ENCODE peak calls at places on chromosomes 13 and 19, in eight cellular contexts. B is tibial nerve, I is mucosa of gallbladder, Z is tibial artery, A is OCI-LY7, U is mucosa of descending colon, Q is activated T-cell treated with anti-CD3 and anti-CD28 coated beads for 1 hour, Y is GOT3. N is an unnamed sample.

GRCh38 chr13:73141292-73141771 is 82.5 kb downstream of the KLF5 start:
- DNase-seq in A (no peak), Y (no peak), I (no peak), Z (no peak), B (no peak), Q (no peak), U (no peak), N (no peak)

GRCh38 chr19:8302357-8302691 is 5.8 kb downstream of the CD320 start:
- DNase-seq in A (no peak), Q (no peak), B (peak; percentile 4), U (peak; percentile 52), Z (no peak), Y (no peak), I (peak; percentile 9), N (no peak)

GRCh38 chr13:24041822-24042221 is 118.7 kb upstream of the SPATA13 start:
- DNase-seq in B (no peak), Y (no peak), I (no peak), U (no peak), Q (no peak), A (no peak), Z (no peak), N (no peak)

GRCh38 chr13:38905081-38905480 is 85.5 kb downstream of the STOML3 start:
- DNase-seq in Y (no peak), U (no peak), Q (no peak), Z (no peak), B (no peak), A (no peak), I (no peak), N (no peak)

GRCh38 chr13:60311527-60311926 is 85.5 kb upstream of the TDRD3 start:
- DNase-seq in I (no peak), B (no peak), U (no peak), Q (no peak), Y (no peak), Z (no peak), A (no peak), N (no peak)

GRCh38 chr19:4108767-4109625 is 14.9 kb downstream of the MAP2K2 start:
- DNase-seq in U (peak; percentile 84), I (no peak), Y (no peak), B (no peak), Z (no peak), Q (peak; percentile 62), A (no peak), N (no peak)

GRCh38 chr13:80022146-80022545 is 318.8 kb downstream of the SPRY2 start:
- DNase-seq in B (no peak), I (no peak), Q (no peak), U (no peak), Y (no peak), Z (no peak), A (no peak), N (no peak)

GRCh38 chr13:113245858-113246791 is 36.7 kb downstream of the CUL4A start:
- DNase-seq in Q (no peak), I (no peak), A (no peak), B (no peak), Y (no peak), Z (no peak), U (no peak), N (no peak)

GRCh38 chr19:52070496-52070895 is 21.9 kb upstream of the ZNF432 start:
- DNase-seq in Z (no peak), Y (no peak), Q (no peak), U (no peak), I (no peak), A (no peak), B (no peak), N (no peak)

GRCh38 chr13:33328691-33329090 is 43.1 kb upstream of the STARD13 start:
- DNase-seq in Q (no peak), U (no peak), I (no peak), Z (no peak), B (no peak), Y (no peak), A (no peak), N (no peak)

GRCh38 chr13:97310809-97311436 is 88.8 kb downstream of the MBNL2 start:
- DNase-seq in A (no peak), Y (no peak), B (no peak), Q (no peak), U (no peak), I (no peak), Z (no peak), N (no peak)

GRCh38 chr13:31775686-31776085 is 36.4 kb downstream of the RXFP2 start:
- DNase-seq in U (no peak), Q (no peak), Z (peak; percentile 84), I (peak; percentile 24), A (no peak), B (peak; percentile 70), Y (no peak), N (no peak)

GRCh38 chr13:56351041-56351440 is 789.7 kb upstream of the PRR20A start:
- DNase-seq in B (no peak), A (no peak), Y (no peak), I (no peak), Q (no peak), Z (no peak), U (no peak), N (peak; percentile 83)

GRCh38 chr13:70736622-70737317 is 628.5 kb upstream of the KLHL1 start:
- DNase-seq in B (no peak), U (no peak), Y (no peak), A (no peak), Q (no peak), I (no peak), Z (no peak), N (no peak)

GRCh38 chr13:51519839-51520238 is 64.4 kb upstream of the WDFY2 start:
- DNase-seq in Y (no peak), I (no peak), B (no peak), Z (no peak), Q (no peak), U (no peak), A (no peak), N (no peak)

GRCh38 chr13:72507394-72508199 is 219.8 kb downstream of the MZT1 start:
- DNase-seq in A (no peak), I (no peak), Z (no peak), B (no peak), U (no peak), Q (no peak), Y (no peak), N (peak; percentile 54)

GRCh38 chr19:51458899-51459592 is 792 bp upstream of the SIGLEC8 start:
- DNase-seq in A (no peak), Y (no peak), Z (no peak), U (no peak), B (no peak), I (no peak), Q (no peak), N (no peak)

GRCh38 chr19:34336781-34337271 is 28.2 kb upstream of the GPI start:
- DNase-seq in A (peak; percentile 75), Y (no peak), Z (no peak), I (no peak), Q (peak; percentile 25), U (no peak), B (peak; percentile 48), N (peak; percentile 45)

GRCh38 chr19:39046037-39046821 is 13.9 kb upstream of the FBXO27 start:
- DNase-seq in Q (no peak), U (no peak), B (no peak), Z (no peak), I (peak; percentile 51), A (peak; percentile 19), Y (no peak), N (peak; percentile 40)

GRCh38 chr13:45833663-45834062 is 17.9 kb downstream of the SIAH3 start:
- DNase-seq in B (no peak), Y (no peak), I (peak; percentile 75), Q (no peak), A (no peak), Z (no peak), U (no peak), N (peak; percentile 68)

GRCh38 chr13:68056816-68057710 is 826.9 kb upstream of the PCDH9 start:
- DNase-seq in U (no peak), I (no peak), Y (no peak), B (no peak), Z (no peak), Q (no peak), A (peak; percentile 28), N (peak; percentile 47)

GRCh38 chr19:35712529-35712909 is 5.3 kb upstream of the KMT2B start:
- DNase-seq in B (no peak), U (no peak), Q (no peak), Y (no peak), I (no peak), A (no peak), Z (no peak), N (no peak)

GRCh38 chr13:96090240-96091101 is 564 bp downstream of the HS6ST3 start:
- DNase-seq in I (no peak), Q (no peak), B (no peak), U (no peak), A (no peak), Z (no peak), Y (no peak), N (no peak)

N was measured in kidney glomerular epithelial cell.